ENCODE peak calls at places on chromosomes 13 and 19, in four cellular contexts. H, R, V and L are unnamed samples.

GRCh38 chr19:45771331-45771933 is 2.4 kb upstream of the SIX5 start:
- DNase-seq in H (peak), V (no peak), R (no peak), L (no peak)

GRCh38 chr13:113048766-113049165 is 56.8 kb upstream of the F7 start:
- DNase-seq in V (no peak), H (no peak), R (no peak), L (no peak)

GRCh38 chr19:42076375-42076944 is 494 bp downstream of the ZNF574 start:
- DNase-seq in H (peak), V (no peak), R (no peak), L (no peak)

GRCh38 chr19:57434386-57435061 is 601 bp upstream of the ZNF749 start:
- DNase-seq in R (no peak), H (peak), V (no peak), L (no peak)

GRCh38 chr19:5537870-5538269 is 29.9 kb downstream of the TINCR start:
- DNase-seq in R (no peak), H (no peak), V (no peak), L (no peak)

GRCh38 chr13:21106089-21106488 is 44.7 kb upstream of the LATS2 start:
- DNase-seq in R (no peak), H (no peak), V (no peak), L (no peak)

GRCh38 chr13:101727118-101727517 is 274.6 kb downstream of the ITGBL1 start:
- DNase-seq in V (no peak), R (no peak), H (no peak), L (no peak)

GRCh38 chr19:3849092-3849491 is 19.7 kb downstream of the ZFR2 start:
- DNase-seq in H (peak), R (no peak), V (peak), L (peak)

GRCh38 chr19:55449469-55449868 is 6.4 kb upstream of the SHISA7 start:
- DNase-seq in V (no peak), R (no peak), H (no peak), L (no peak)

GRCh38 chr19:2033115-2033824 is 17.8 kb upstream of the BTBD2 start:
- DNase-seq in V (no peak), H (no peak), R (no peak), L (no peak)

GRCh38 chr19:53010494-53010893 is 3.2 kb upstream of the ERVV-1 start:
- DNase-seq in H (peak), R (no peak), V (no peak), L (no peak)

GRCh38 chr13:27001705-27002104 is 169.9 kb downstream of the USP12 start:
- DNase-seq in R (no peak), H (no peak), V (no peak), L (no peak)

GRCh38 chr19:40006273-40006691 is 9.4 kb downstream of the ZNF546 start:
- DNase-seq in H (no peak), V (peak), R (no peak), L (no peak)
- TF ChIP-seq ESRRA in H (no peak), V (no peak), R (no peak), L (no peak)

GRCh38 chr13:74063533-74064100 is 70.6 kb downstream of the KLF12 start:
- DNase-seq in R (no peak), V (no peak), H (no peak), L (no peak)
- TF ChIP-seq NR2C2 in R (no peak), V (no peak), H (no peak), L (no peak)

GRCh38 chr13:67048793-67049150 is 181.4 kb downstream of the PCDH9 start:
- DNase-seq in R (no peak), H (no peak), V (no peak), L (no peak)
- TF ChIP-seq ESRRA in R (no peak), H (no peak), V (no peak), L (no peak)

DNA sequence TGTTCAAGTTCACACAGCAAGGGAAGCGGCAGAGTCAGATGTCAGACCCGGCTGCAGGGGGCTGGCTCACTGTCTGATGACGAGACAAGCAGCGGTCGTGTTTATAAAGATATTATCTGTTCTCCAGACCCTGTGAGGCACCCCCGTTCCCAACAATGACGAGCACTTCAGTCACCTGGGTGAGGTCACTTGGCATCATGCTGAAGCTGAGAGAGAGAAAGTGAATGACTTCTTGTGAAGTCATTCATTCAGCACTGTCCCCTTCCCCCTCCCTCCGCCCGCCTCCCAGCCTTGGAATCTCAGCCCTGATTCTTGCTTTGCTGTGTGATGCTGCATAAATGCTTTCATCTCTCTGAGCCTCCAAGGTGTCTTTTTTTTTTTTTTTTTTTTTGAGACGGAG is 4.9 kb upstream of the LYPD3 start:
- DNase-seq in V (no peak), H (no peak), R (no peak), L (no peak)
- TF ChIP-seq NR2C2 in V (no peak), H (no peak), R (no peak), L (no peak)

DNA sequence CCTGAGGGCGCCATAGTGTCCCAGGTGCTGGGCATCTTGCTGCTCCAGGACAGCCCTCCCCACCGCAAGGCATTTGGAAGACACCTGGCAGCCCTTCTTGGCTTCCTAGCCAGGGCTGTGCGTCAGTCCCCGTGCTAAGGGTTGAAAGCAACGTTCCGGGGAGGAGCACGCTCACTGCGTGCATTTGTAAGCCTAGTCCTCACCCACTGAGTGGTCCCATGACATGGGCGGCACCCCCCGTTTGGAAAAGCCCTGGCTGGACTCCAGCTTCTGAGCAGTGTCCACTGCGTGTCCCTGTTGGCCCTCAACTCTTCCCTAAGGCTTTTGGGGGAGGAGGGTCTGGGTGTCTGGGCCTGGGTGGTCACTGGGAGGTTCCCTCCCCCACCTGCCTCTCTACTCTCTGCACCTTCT is 76.3 kb upstream of the GPR183 start:
- DNase-seq in H (no peak), V (no peak), R (no peak), L (no peak)
- TF ChIP-seq ESRRA in H (no peak), V (no peak), R (no peak), L (no peak)

DNA sequence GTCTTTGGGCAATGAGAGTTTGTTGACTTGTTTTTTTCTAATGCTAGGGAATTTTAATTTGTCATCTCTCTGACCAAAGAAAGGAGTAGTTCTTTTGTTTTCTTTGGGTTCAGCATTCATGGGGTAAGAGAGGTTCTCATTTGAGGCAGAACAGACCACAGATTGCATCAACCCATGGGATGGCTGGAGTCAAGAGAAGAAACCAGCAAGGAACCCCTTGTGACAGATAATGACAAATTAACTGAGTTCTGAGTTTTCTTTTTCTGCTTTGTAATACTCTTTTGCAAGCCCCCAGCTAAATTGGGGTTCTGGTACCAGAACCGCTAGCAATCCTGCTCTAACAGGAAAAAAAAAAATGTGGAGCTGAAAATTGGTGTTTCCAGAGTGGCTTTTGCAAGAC is 864.1 kb downstream of the DIAPH3 start:
- DNase-seq in R (no peak), V (no peak), H (no peak), L (no peak)
- TF ChIP-seq NR2C2 in R (no peak), V (no peak), H (no peak), L (no peak)

GRCh38 chr13:111049791-111050538 is 65.1 kb upstream of the ARHGEF7 start:
- DNase-seq in V (peak), H (peak), R (no peak), L (no peak)
- TF ChIP-seq ESRRA in V (no peak), H (no peak), R (no peak), L (no peak)